ENCODE peak calls at places on chromosomes 16 and 17, in five cellular contexts. H is iPS DF 6.9; P is CD4-positive, CD25-positive, alpha-beta regulatory T cell; K is transverse colon; V is body of pancreas. Y is an unnamed sample.
A peak's percentile ranks its signal among the peaks of the same experiment; 100 is the strongest.

GRCh38 chr17:44970136-44970737 is 2.1 kb upstream of the C1QL1 start:
- DNase-seq in H (no peak), P (no peak), K (peak; percentile 39), V (no peak), Y (peak; percentile 27)

GRCh38 chr16:30948087-30948955 is 547 bp upstream of the ORAI3 start:
- DNase-seq in H (peak; percentile 100), P (no peak), K (peak; percentile 81), V (peak; percentile 95), Y (no peak)

GRCh38 chr16:29663020-29663828 is at the start of gene SPN:
- DNase-seq in H (no peak), P (peak; percentile 72), K (peak; percentile 33), V (no peak), Y (peak; percentile 83)

GRCh38 chr17:72297326-72298115 is 176.7 kb downstream of the SOX9 start:
- DNase-seq in H (no peak), P (no peak), K (no peak), V (no peak), Y (no peak)

GRCh38 chr17:79019260-79019630 is 4.7 kb upstream of the C1QTNF1 start:
- DNase-seq in H (no peak), P (no peak), K (no peak), V (no peak), Y (no peak)

GRCh38 chr16:9836118-9836736 is 346.0 kb downstream of the GRIN2A start:
- DNase-seq in H (no peak), P (no peak), K (no peak), V (peak; percentile 6), Y (peak; percentile 51)

GRCh38 chr17:40553694-40554534 is 11.4 kb downstream of the CCR7 start:
- DNase-seq in H (no peak), P (no peak), K (no peak), V (peak; percentile 54), Y (peak; percentile 83)

GRCh38 chr17:34370997-34371395 is 8.0 kb upstream of the CCL1 start:
- DNase-seq in H (no peak), P (no peak), K (no peak), V (no peak), Y (peak; percentile 61)

GRCh38 chr16:24848065-24848464 is 2.3 kb downstream of the SLC5A11 start:
- DNase-seq in H (no peak), P (no peak), K (no peak), V (no peak), Y (no peak)

GRCh38 chr17:55124730-55125129 is 140.0 kb upstream of the HLF start:
- DNase-seq in H (no peak), P (no peak), K (peak; percentile 57), V (no peak), Y (no peak)

GRCh38 chr16:69535123-69536050 is 30.4 kb upstream of the NFAT5 start:
- DNase-seq in H (no peak), P (no peak), K (no peak), V (no peak), Y (no peak)

GRCh38 chr17:64155751-64156544 is 26.0 kb upstream of the ERN1 start:
- DNase-seq in H (no peak), P (no peak), K (peak; percentile 27), V (peak; percentile 85), Y (no peak)

GRCh38 chr16:54318941-54319340 is 32.4 kb upstream of the IRX3 start:
- DNase-seq in H (no peak), P (no peak), K (no peak), V (no peak), Y (no peak)

GRCh38 chr17:82198092-82198491 is 14.6 kb downstream of the CCDC57 start:
- DNase-seq in H (no peak), P (peak; percentile 55), K (no peak), V (no peak), Y (no peak)

GRCh38 chr17:17073627-17074521 is 31.6 kb downstream of the MPRIP start:
- DNase-seq in H (no peak), P (no peak), K (no peak), V (no peak), Y (no peak)

GRCh38 chr17:74919440-74920305 is 3.4 kb downstream of the USH1G start:
- DNase-seq in H (peak; percentile 22), P (peak; percentile 14), K (no peak), V (peak; percentile 40), Y (no peak)

DNA sequence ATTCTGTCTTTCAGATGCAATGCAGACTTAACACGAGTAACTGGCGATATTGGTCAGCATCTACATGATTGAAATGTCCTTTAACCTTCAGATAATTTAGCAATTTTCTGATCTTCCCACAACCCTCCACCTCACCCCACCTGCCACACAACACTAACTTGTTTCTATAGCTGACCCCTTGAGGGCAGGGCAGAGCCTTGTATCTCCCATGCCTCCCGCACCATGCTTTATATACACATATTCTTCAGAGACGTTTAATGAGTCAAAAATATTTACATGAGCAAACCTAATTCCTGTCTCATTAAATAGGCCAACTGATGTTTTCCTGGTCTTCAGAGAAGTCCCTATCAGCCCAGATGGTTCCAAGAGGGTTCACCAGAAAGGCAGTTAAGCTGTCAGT is 6.6 kb upstream of the DHRS7C start:
- DNase-seq in H (no peak), P (no peak), K (no peak), V (no peak), Y (no peak)
- H3K4me1 ChIP-seq in H (no peaks in the 10 kb centered on the region), P (no peaks in the 10 kb centered on the region), K (no peaks in the 10 kb centered on the region), V (peaks cover 4% of the 10 kb centered on the region), Y (no peaks in the 10 kb centered on the region)

GRCh38 chr16:21602785-21603184 is 3.4 kb downstream of the METTL9 start:
- DNase-seq in H (no peak), P (no peak), K (no peak), V (no peak), Y (no peak)
- H3K4me1 ChIP-seq in H (no peaks in the 10 kb centered on the region), P (peaks cover 40% of the 10 kb centered on the region), K (peaks cover 29% of the 10 kb centered on the region), V (peaks cover 23% of the 10 kb centered on the region), Y (peaks cover 48% of the 10 kb centered on the region)

GRCh38 chr17:42136654-42137051 is 14.0 kb downstream of the HSPB9 start:
- DNase-seq in H (no peak), P (no peak), K (no peak), V (no peak), Y (no peak)
- H3K4me1 ChIP-seq in H (no peaks in the 10 kb centered on the region), P (peaks cover 52% of the 10 kb centered on the region), K (peaks cover 61% of the 10 kb centered on the region), V (peaks cover 78% of the 10 kb centered on the region), Y (peaks cover 3% of the 10 kb centered on the region)

GRCh38 chr16:82024274-82024673 is 10.8 kb upstream of the HSD17B2 start:
- DNase-seq in H (no peak), P (no peak), K (no peak), V (no peak), Y (no peak)

GRCh38 chr16:82023206-82023605 is 11.8 kb upstream of the HSD17B2 start:
- DNase-seq in H (no peak), P (no peak), K (no peak), V (no peak), Y (no peak)

GRCh38 chr16:82031116-82032084 is 3.7 kb upstream of the HSD17B2 start:
- DNase-seq in H (no peak), P (no peak), K (no peak), V (peak; percentile 28), Y (no peak)

GRCh38 chr16:82024883-82025282 is 10.2 kb upstream of the HSD17B2 start:
- DNase-seq in H (no peak), P (no peak), K (no peak), V (no peak), Y (no peak)

DNA sequence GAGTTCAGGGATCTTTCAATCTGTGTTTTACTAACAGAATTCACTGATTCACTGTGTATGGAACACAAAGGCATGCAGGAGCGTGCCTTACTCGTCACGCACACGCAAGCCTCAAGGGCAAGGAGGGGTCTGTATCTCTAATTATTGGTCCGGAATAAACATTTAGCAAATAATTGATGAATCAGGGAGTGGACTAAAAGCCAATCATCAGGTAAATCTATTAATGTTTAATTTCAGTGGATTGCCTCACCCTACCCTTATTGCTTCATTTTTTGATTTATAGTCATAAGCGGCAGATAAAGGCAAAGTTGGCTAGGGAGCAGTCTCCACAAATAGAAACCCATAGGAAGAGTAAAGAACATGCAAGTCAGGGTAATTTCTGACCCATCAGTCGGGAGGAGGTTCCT is 7.4 kb upstream of the HSD17B2 start:
- DNase-seq in H (no peak), P (no peak), K (no peak), V (no peak), Y (no peak)
- H3K4me1 ChIP-seq in H (no peaks in the 10 kb centered on the region), P (no peaks in the 10 kb centered on the region), K (no peaks in the 10 kb centered on the region), V (peaks cover 6% of the 10 kb centered on the region), Y (no peaks in the 10 kb centered on the region)

Y was measured in DND-41.